ENCODE peak calls at places on chromosome 21, in five cellular contexts. R, Z, F, P and G are unnamed samples.

GRCh38 chr21:36657999-36658398 is 40.9 kb upstream of the SIM2 start:
- DNase-seq in R (no peak), Z (no peak), F (no peak), P (no peak), G (no peak)

GRCh38 chr21:38777015-38777414 is 28.7 kb upstream of the ETS2 start:
- DNase-seq in R (no peak), Z (no peak), F (no peak), P (no peak), G (no peak)

GRCh38 chr21:15422761-15423160 is 307.0 kb upstream of the USP25 start:
- DNase-seq in R (no peak), Z (no peak), F (peak; percentile 2), P (peak; percentile 52), G (peak; percentile 83)

GRCh38 chr21:38503588-38503987 is 5.3 kb upstream of the ERG start:
- DNase-seq in R (peak; percentile 97), Z (no peak), F (peak; percentile 3), P (peak; percentile 49), G (no peak)

GRCh38 chr21:23402929-23403520 is 2204.3 kb downstream of the MRPL39 start:
- DNase-seq in R (no peak), Z (no peak), F (no peak), P (no peak), G (no peak)

GRCh38 chr21:31660134-31660565 is 657 bp downstream of the SOD1 start:
- DNase-seq in R (peak; percentile 30), Z (peak; percentile 72), F (no peak), P (no peak), G (no peak)

GRCh38 chr21:17612023-17612564 is 607 bp downstream of the BTG3 start:
- DNase-seq in R (no peak), Z (no peak), F (peak; percentile 59), P (peak; percentile 69), G (no peak)

GRCh38 chr21:46509760-46510159 is 51.1 kb downstream of the DIP2A start:
- DNase-seq in R (peak; percentile 56), Z (no peak), F (peak; percentile 81), P (no peak), G (no peak)

DNA sequence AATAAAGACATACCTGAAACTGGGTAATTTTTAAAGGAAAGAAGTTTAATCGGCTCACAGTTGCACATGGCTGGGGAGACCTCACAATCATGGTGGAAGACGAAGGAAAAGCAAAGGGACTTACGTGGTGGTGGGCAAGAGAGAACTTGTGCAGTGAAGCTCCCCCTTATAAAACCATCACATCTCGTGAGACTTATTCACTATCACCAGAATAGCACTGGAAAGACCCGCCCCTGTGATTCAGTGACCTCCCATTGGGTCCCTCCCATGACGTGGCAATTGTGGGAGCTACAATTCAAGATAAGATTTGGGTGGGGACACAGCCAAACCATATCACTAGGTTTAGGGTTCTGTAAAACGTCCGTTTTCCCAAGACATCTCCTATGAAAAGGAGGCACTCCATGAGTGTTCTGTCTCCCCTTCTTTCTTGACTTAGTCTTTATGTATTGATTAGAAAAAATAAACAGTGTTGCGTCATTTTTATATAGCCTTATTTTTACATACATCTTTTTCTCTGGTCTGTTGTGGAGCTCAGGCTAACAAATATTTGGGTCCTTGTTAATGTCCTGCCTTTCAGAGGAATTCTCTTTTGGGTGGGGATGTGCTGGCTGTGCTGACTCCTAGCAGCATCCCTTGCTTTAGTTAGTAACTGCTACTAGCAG is 23.3 kb downstream of the BACH1 start:
- DNase-seq in R (no peak), Z (no peak), F (no peak), P (no peak), G (no peak)
- H4K20me1 ChIP-seq in R (peaks cover 14% of the 10 kb centered on the region), Z (peaks cover 16% of the 10 kb centered on the region), F (peaks cover 90% of the 10 kb centered on the region), P (peaks cover 39% of the 10 kb centered on the region), G (peaks cover 30% of the 10 kb centered on the region)

GRCh38 chr21:33362044-33362555 is 37.3 kb downstream of the IFNAR1 start:
- DNase-seq in R (no peak), Z (peak; percentile 62), F (no peak), P (no peak), G (no peak)
- H3K4me2 ChIP-seq in R (no peak overlapping the region), Z (peak overlapping the region; percentile 74), F (no peak overlapping the region), P (peak overlapping the region; percentile 61), G (peak overlapping the region; percentile 84)

DNA sequence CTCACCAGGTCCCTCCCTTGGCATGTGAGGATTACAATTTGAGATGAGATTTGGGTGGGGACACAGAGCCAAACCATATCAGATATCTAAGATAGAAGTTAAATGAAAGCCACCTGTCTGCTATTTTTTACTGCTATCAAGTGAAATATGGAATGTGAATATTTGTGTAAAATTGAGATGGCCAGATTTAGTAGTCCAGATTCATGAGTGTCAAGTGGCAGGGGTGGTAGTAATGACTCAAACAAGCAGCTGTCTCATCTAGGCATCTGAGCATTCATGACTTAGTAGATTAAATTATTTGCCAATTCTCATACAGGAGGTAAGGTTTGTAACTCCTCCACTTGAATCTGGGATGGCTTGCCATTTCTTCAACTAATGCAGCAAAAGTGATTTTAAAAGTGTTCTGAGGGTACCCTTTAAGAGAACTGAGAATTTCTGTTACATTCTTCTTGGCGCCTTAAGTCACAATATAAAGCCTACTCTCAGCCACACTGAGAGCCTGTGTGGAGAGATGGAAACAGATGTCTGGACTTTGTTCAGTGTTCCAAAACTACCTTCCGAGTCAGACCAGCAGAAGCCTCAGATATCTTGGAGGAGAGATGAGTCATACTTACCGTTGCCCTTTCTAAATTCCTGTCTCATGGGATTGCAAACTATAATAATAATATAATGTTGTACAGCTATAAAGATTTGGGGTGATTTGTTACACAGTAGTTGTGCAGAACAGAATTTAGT is 1065.6 kb upstream of the TMPRSS15 start:
- DNase-seq in R (no peak), Z (no peak), F (no peak), P (no peak), G (no peak)
- H3K9ac ChIP-seq in R (no peak overlapping the region), Z (no peak overlapping the region), F (no peak overlapping the region), P (no peak overlapping the region), G (no peak overlapping the region)

GRCh38 chr21:44791993-44792392 is 9.6 kb downstream of the UBE2G2 start:
- DNase-seq in R (no peak), Z (no peak), F (no peak), P (no peak), G (no peak)
- H4K20me1 ChIP-seq in R (peaks cover 4% of the 10 kb centered on the region), Z (peaks cover 14% of the 10 kb centered on the region), F (peaks cover 69% of the 10 kb centered on the region), P (peaks cover 18% of the 10 kb centered on the region), G (peaks cover 8% of the 10 kb centered on the region)

GRCh38 chr21:25466470-25466869 is 140.8 kb downstream of the MRPL39 start:
- DNase-seq in R (no peak), Z (no peak), F (no peak), P (no peak), G (no peak)

GRCh38 chr21:25462517-25462971 is 144.7 kb downstream of the MRPL39 start:
- DNase-seq in R (peak; percentile 16), Z (no peak), F (no peak), P (no peak), G (no peak)

GRCh38 chr21:25465263-25465662 is 142.0 kb downstream of the MRPL39 start:
- DNase-seq in R (no peak), Z (no peak), F (no peak), P (no peak), G (no peak)

GRCh38 chr21:25464275-25464674 is 143.0 kb downstream of the MRPL39 start:
- DNase-seq in R (peak; percentile 26), Z (no peak), F (no peak), P (no peak), G (no peak)

DNA sequence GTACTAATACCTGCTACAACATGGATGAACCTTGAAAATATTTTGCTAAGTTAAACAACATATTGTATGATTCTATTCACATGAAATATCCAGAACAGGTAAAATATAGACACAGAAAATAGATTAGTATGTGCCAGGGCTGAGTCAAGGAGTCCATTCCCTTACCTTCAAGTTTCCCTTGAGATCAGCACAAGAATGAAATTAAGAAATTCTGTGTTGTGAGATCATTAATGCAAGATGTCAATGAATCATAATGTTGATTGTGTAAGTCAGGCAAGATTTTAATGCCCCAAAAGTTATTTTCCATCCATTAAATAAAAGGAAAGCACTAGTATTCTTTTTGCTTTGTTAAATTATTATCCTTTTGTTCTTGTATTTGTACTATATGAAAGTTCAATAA is 139.4 kb downstream of the MRPL39 start:
- DNase-seq in R (no peak), Z (no peak), F (no peak), P (peak; percentile 9), G (no peak)
- H3K4me2 ChIP-seq in R (no peak overlapping the region), Z (no peak overlapping the region), F (no peak overlapping the region), P (no peak overlapping the region), G (no peak overlapping the region)

DNA sequence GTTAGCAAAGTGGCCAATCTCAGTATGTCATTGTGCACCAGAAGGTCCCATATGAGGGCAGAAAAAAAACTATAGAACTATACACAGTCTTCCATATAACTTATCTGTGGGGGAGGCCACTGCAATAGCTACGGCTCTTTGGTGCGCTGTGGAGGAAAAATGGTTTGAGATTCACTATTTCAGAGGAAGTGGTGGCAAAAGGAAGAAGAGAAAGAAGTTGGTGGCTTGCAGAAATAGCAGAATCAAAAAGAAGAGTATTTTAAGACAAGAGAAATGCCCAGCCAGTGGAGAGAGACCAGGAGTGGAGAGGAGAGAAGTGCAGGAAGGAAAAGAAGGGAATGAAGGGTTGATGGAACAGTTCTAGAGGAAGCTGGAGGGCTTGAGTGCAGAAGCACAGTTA is 64.7 kb downstream of the RUNX1 start:
- DNase-seq in R (no peak), Z (no peak), F (no peak), P (no peak), G (no peak)
- H3K9ac ChIP-seq in R (no peak overlapping the region), Z (no peak overlapping the region), F (no peak overlapping the region), P (no peak overlapping the region), G (no peak overlapping the region)